ENCODE peak calls at places on chromosomes 3 and 15, in five cellular contexts. L is CD4-positive, alpha-beta T cell; O is OCI-LY7; W is ascending aorta; Y is AG04450. N is an unnamed sample.

GRCh38 chr3:130480736-130481135 is 36.2 kb upstream of the COL6A6 start:
- DNase-seq in W (no peak), O (no peak), Y (peak; percentile 1), L (no peak), N (peak; percentile 26)

GRCh38 chr3:183807329-183807728 is 18.0 kb downstream of the MAP6D1 start:
- DNase-seq in Y (no peak), W (no peak), L (no peak), O (no peak), N (no peak)

GRCh38 chr3:115436767-115437301 is 186.5 kb upstream of the GAP43 start:
- DNase-seq in O (no peak), W (peak; percentile 61), L (no peak), Y (peak; percentile 66), N (peak; percentile 71)

GRCh38 chr3:139617656-139618268 is 60.0 kb downstream of the NMNAT3 start:
- DNase-seq in W (no peak), O (no peak), Y (no peak), L (no peak), N (no peak)

GRCh38 chr3:186360779-186361178 is 1.3 kb downstream of the DGKG start:
- DNase-seq in O (no peak), L (no peak), Y (no peak), W (peak; percentile 70), N (no peak)

GRCh38 chr15:64046347-64047153 is at the start of gene DAPK2:
- DNase-seq in O (peak; percentile 47), L (peak; percentile 72), Y (no peak), W (peak; percentile 79), N (peak; percentile 85)

GRCh38 chr3:14457999-14458398 is 55.6 kb downstream of the SLC6A6 start:
- DNase-seq in Y (no peak), O (no peak), L (no peak), W (no peak), N (no peak)

GRCh38 chr3:49020335-49021212 is 1.3 kb upstream of the NDUFAF3 start:
- DNase-seq in O (peak; percentile 71), Y (no peak), L (no peak), W (peak; percentile 83), N (no peak)

GRCh38 chr15:26132786-26133185 is 269.7 kb upstream of the ATP10A start:
- DNase-seq in O (no peak), W (no peak), Y (no peak), L (no peak), N (no peak)

GRCh38 chr3:179288845-179289244 is 34.0 kb upstream of the ZNF639 start:
- DNase-seq in Y (no peak), L (no peak), O (no peak), W (no peak), N (no peak)

GRCh38 chr3:151168269-151169094 is 34.5 kb downstream of the GPR171 start:
- DNase-seq in L (peak; percentile 73), Y (peak; percentile 18), W (peak; percentile 81), O (peak; percentile 68), N (peak; percentile 63)

GRCh38 chr3:142962175-142962519 is 1.3 kb downstream of the PAQR9 start:
- DNase-seq in L (no peak), Y (no peak), O (no peak), W (no peak), N (no peak)

GRCh38 chr3:45906681-45907220 is 20.4 kb downstream of the CCR9 start:
- DNase-seq in L (no peak), Y (peak; percentile 44), O (peak; percentile 24), W (no peak), N (no peak)
- H3K27ac ChIP-seq in L (no peak overlapping the region), Y (no peak overlapping the region), O (no peak overlapping the region), W (no peak overlapping the region), N (no peak overlapping the region)

GRCh38 chr15:58649175-58649574 is 100.3 kb downstream of the ADAM10 start:
- DNase-seq in W (no peak), L (no peak), O (no peak), Y (no peak), N (no peak)

GRCh38 chr15:58641660-58642059 is 107.8 kb downstream of the ADAM10 start:
- DNase-seq in Y (no peak), O (no peak), W (no peak), L (no peak), N (no peak)

GRCh38 chr15:58639002-58639756 is 110.3 kb downstream of the ADAM10 start:
- DNase-seq in Y (no peak), O (no peak), W (no peak), L (no peak), N (no peak)

GRCh38 chr15:58639992-58640391 is 109.5 kb downstream of the ADAM10 start:
- DNase-seq in O (no peak), W (no peak), Y (no peak), L (no peak), N (no peak)

GRCh38 chr15:58643996-58644395 is 105.5 kb downstream of the ADAM10 start:
- DNase-seq in W (no peak), O (no peak), L (no peak), Y (no peak), N (no peak)
- TF ChIP-seq CTCF in W (no peak), O (no peak), L (no peak), Y (no peak), N (no peak)

DNA sequence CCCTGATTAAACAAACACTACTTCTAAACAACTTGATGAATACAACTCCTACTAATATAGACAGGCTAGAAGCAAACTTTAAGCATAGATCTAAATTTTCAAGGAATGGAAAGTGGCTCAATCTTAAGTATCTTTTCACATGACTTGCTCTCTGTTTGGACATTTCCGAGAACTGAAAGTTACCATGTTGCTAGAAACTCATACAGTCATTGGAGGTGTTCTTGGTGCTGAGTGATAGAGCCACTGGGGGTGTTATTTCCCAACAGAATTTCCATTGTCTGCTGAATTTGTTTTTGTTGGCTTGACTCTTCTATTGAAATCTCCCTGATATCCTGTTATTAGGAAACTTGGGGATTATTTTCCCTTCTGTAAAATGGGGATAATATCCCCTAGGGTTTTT is 264.5 kb upstream of the RASGRP1 start:
- DNase-seq in L (no peak), W (no peak), O (no peak), Y (no peak), N (no peak)
- H3K27ac ChIP-seq in L (no peak overlapping the region), W (no peak overlapping the region), O (no peak overlapping the region), Y (no peak overlapping the region), N (no peak overlapping the region)

GRCh38 chr3:15803913-15804312 is 6.1 kb upstream of the ANKRD28 start:
- DNase-seq in O (no peak), Y (no peak), L (no peak), W (no peak), N (no peak)
- TF ChIP-seq CTCF in O (no peak), Y (no peak), L (no peak), W (no peak), N (no peak)

GRCh38 chr3:65953301-65953812 is 85.4 kb downstream of the MAGI1 start:
- DNase-seq in O (no peak), Y (no peak), L (no peak), W (no peak), N (no peak)
- H3K27ac ChIP-seq in O (no peak overlapping the region), Y (no peak overlapping the region), L (no peak overlapping the region), W (peak overlapping the region; percentile 74), N (no peak overlapping the region)

GRCh38 chr3:55549172-55549571 is 62.1 kb upstream of the WNT5A start:
- DNase-seq in W (no peak), O (no peak), Y (no peak), L (no peak), N (no peak)
- TF ChIP-seq CTCF in W (no peak), O (peak; percentile 33), Y (peak; percentile 48), L (no peak), N (no peak)

GRCh38 chr15:74807302-74807701 is 5.3 kb upstream of the LMAN1L start:
- DNase-seq in L (no peak), Y (no peak), O (no peak), W (no peak), N (no peak)

GRCh38 chr15:74809951-74810350 is 2.7 kb upstream of the LMAN1L start:
- DNase-seq in L (no peak), Y (no peak), W (no peak), O (no peak), N (no peak)

GRCh38 chr15:74808840-74809229 is 3.8 kb upstream of the LMAN1L start:
- DNase-seq in W (no peak), L (no peak), Y (no peak), O (no peak), N (no peak)

GRCh38 chr15:74809242-74809641 is 3.4 kb upstream of the LMAN1L start:
- DNase-seq in Y (no peak), L (no peak), O (no peak), W (no peak), N (no peak)

GRCh38 chr15:74808073-74808839 is 4.4 kb upstream of the LMAN1L start:
- DNase-seq in Y (no peak), W (no peak), L (no peak), O (no peak), N (peak; percentile 46)
- H3K27ac ChIP-seq in Y (peak overlapping the region; percentile 11), W (no peak overlapping the region), L (peak overlapping the region; percentile 50), O (no peak overlapping the region), N (peak overlapping the region; percentile 86)

GRCh38 chr3:64221564-64222257 is 3.6 kb downstream of the PRICKLE2 start:
- DNase-seq in Y (no peak), O (no peak), L (no peak), W (no peak), N (no peak)

GRCh38 chr3:64222501-64222900 is 2.8 kb downstream of the PRICKLE2 start:
- DNase-seq in O (no peak), W (no peak), L (no peak), Y (no peak), N (no peak)

GRCh38 chr3:64224826-64225606 is at the start of gene PRICKLE2:
- DNase-seq in L (no peak), O (peak; percentile 92), Y (peak; percentile 60), W (peak; percentile 94), N (no peak)

GRCh38 chr3:64225695-64226499 is 631 bp upstream of the PRICKLE2 start:
- DNase-seq in Y (no peak), W (no peak), L (no peak), O (no peak), N (no peak)

DNA sequence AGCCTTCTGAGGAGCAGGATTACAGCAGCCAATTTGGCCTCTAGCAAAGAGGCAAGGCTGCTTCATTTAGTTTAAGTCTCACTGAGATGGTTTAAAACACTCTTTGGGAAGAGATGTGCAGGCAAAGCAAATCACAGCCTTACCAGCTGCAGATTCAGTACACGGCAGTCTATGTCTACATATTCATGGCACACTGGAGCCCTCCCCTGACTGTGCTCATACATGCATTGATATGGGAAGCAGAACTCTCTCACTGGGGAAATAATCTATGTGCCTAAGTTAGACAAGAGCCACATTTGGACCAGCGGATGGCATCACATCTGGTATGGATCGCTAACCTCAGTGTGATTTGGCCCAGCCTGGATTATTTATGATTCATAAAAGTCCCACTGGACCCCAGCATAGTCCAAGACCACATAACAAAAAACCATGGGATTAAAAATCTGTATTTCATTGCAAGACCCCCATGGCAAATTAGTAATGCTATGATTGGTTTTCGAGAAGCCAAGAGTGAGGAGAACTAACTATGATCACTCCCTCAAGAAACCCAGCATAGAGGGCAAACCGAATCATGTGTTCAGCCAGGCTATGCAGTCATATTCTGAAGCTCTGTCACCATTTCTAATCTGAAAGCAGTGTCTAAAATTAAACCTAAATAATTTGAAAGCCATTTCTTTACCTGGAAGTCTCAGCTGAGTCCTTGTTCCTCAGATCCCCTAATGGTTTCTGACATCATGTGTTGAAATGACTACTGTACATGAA is 1.3 kb downstream of the PRICKLE2 start:
- DNase-seq in O (peak; percentile 53), W (no peak), L (no peak), Y (no peak), N (no peak)
- TF ChIP-seq CTCF in O (peak; percentile 40), W (peak; percentile 16), L (no peak), Y (no peak), N (no peak)

N was measured in RWPE1.